ENCODE peak calls at places on chromosomes 7 and 10, in four cellular contexts. One of them, this sample, is unnamed.

GRCh38 chr10:125146791-125147604 is 13.4 kb downstream of the CTBP2 start:
- DNase-seq in K562: no peak
- DNase-seq in SK-N-SH: no peak
- DNase-seq in HepG2: no peak
- DNase-seq in this sample: no peak

GRCh38 chr7:133436014-133436428 is 183.1 kb downstream of the EXOC4 start:
- DNase-seq in K562: no peak
- DNase-seq in SK-N-SH: no peak
- DNase-seq in HepG2: no peak
- DNase-seq in this sample: no peak

GRCh38 chr10:80324086-80324485 is 32.5 kb downstream of the DYDC1 start:
- DNase-seq in K562: no peak
- DNase-seq in SK-N-SH: no peak
- DNase-seq in HepG2: no peak
- DNase-seq in this sample: no peak

GRCh38 chr10:55024718-55025117 is 223.7 kb upstream of the PCDH15 start:
- DNase-seq in K562: no peak
- DNase-seq in SK-N-SH: peak
- DNase-seq in HepG2: no peak
- DNase-seq in this sample: no peak

GRCh38 chr7:53491041-53491440 is 455.6 kb downstream of the POM121L12 start:
- DNase-seq in K562: no peak
- DNase-seq in SK-N-SH: no peak
- DNase-seq in HepG2: no peak
- DNase-seq in this sample: no peak

GRCh38 chr7:101588131-101588935 is 40.8 kb downstream of the MYL10 start:
- DNase-seq in K562: no peak
- DNase-seq in SK-N-SH: no peak
- DNase-seq in HepG2: no peak
- DNase-seq in this sample: no peak

GRCh38 chr10:104368406-104368805 is 14.8 kb downstream of the CFAP58 start:
- DNase-seq in K562: no peak
- DNase-seq in SK-N-SH: no peak
- DNase-seq in HepG2: no peak
- DNase-seq in this sample: no peak

GRCh38 chr7:135480966-135481599 is 28.8 kb downstream of the CNOT4 start:
- DNase-seq in K562: no peak
- DNase-seq in SK-N-SH: no peak
- DNase-seq in HepG2: no peak
- DNase-seq in this sample: no peak

GRCh38 chr7:29091121-29091601 is 55.2 kb downstream of the CPVL start:
- DNase-seq in K562: no peak
- DNase-seq in SK-N-SH: peak
- DNase-seq in HepG2: no peak
- DNase-seq in this sample: no peak

GRCh38 chr10:8069627-8070026 is 15.1 kb downstream of the GATA3 start:
- DNase-seq in K562: no peak
- DNase-seq in SK-N-SH: no peak
- DNase-seq in HepG2: no peak
- DNase-seq in this sample: no peak

GRCh38 chr10:103759100-103759781 is 96.1 kb downstream of the SH3PXD2A start:
- DNase-seq in K562: no peak
- DNase-seq in SK-N-SH: peak
- DNase-seq in HepG2: peak
- DNase-seq in this sample: no peak

GRCh38 chr7:34066968-34067367 is 161.6 kb downstream of the BMPER start:
- DNase-seq in K562: no peak
- DNase-seq in SK-N-SH: no peak
- DNase-seq in HepG2: no peak
- DNase-seq in this sample: no peak

GRCh38 chr10:58618158-58618676 is 105.5 kb downstream of the BICC1 start:
- DNase-seq in K562: no peak
- DNase-seq in SK-N-SH: no peak
- DNase-seq in HepG2: no peak
- DNase-seq in this sample: no peak

GRCh38 chr7:67423058-67423457 is 426.4 kb downstream of the TYW1 start:
- DNase-seq in K562: no peak
- DNase-seq in SK-N-SH: peak
- DNase-seq in HepG2: no peak
- DNase-seq in this sample: no peak

GRCh38 chr7:108598858-108599257 is 29.2 kb downstream of the DNAJB9 start:
- DNase-seq in K562: no peak
- DNase-seq in SK-N-SH: no peak
- DNase-seq in HepG2: no peak
- DNase-seq in this sample: no peak

GRCh38 chr7:42964849-42965805 is 33.0 kb downstream of the MRPL32 start:
- DNase-seq in K562: no peak
- DNase-seq in SK-N-SH: no peak
- DNase-seq in HepG2: no peak
- DNase-seq in this sample: no peak

GRCh38 chr10:84291389-84291788 is 37.0 kb upstream of the CCSER2 start:
- DNase-seq in K562: no peak
- DNase-seq in SK-N-SH: no peak
- DNase-seq in HepG2: peak
- DNase-seq in this sample: no peak
- TF ChIP-seq REST in K562: peak
- TF ChIP-seq REST in SK-N-SH: peak
- TF ChIP-seq REST in HepG2: peak
- TF ChIP-seq REST in this sample: peak

GRCh38 chr7:123120286-123120685 is 79.5 kb downstream of the SLC13A1 start:
- DNase-seq in K562: no peak
- DNase-seq in SK-N-SH: no peak
- DNase-seq in HepG2: no peak
- DNase-seq in this sample: no peak
- TF ChIP-seq ELF1 in K562: no peak
- TF ChIP-seq ELF1 in SK-N-SH: no peak
- TF ChIP-seq ELF1 in HepG2: no peak
- TF ChIP-seq ELF1 in this sample: no peak

GRCh38 chr10:9833871-9834454 is 1183.7 kb upstream of the CELF2 start:
- DNase-seq in K562: no peak
- DNase-seq in SK-N-SH: no peak
- DNase-seq in HepG2: no peak
- DNase-seq in this sample: no peak

GRCh38 chr10:9825491-9826018 is 1192.1 kb upstream of the CELF2 start:
- DNase-seq in K562: peak
- DNase-seq in SK-N-SH: no peak
- DNase-seq in HepG2: no peak
- DNase-seq in this sample: no peak

GRCh38 chr10:9823268-9823930 is 1194.3 kb upstream of the CELF2 start:
- DNase-seq in K562: no peak
- DNase-seq in SK-N-SH: no peak
- DNase-seq in HepG2: no peak
- DNase-seq in this sample: no peak

GRCh38 chr10:9824546-9825164 is 1193.0 kb upstream of the CELF2 start:
- DNase-seq in K562: no peak
- DNase-seq in SK-N-SH: no peak
- DNase-seq in HepG2: no peak
- DNase-seq in this sample: no peak

DNA sequence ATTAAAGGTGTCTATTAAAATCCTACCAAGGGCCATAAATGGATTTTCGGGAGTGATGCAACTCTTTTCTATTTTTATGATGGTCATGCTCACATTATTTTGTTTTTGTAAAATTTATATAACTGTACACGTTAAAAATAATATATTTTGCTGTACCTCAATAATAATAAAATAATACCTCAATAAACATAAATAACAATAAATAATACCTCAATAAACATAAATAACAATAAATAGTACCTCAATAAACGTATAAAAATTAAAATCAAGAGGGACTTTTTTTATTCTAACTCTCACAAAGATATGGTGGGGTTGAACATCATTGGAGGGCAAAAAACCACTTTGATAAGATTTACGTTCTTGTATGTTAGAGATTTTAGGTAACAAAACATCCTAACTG is 1189.6 kb upstream of the CELF2 start:
- DNase-seq in K562: no peak
- DNase-seq in SK-N-SH: no peak
- DNase-seq in HepG2: no peak
- DNase-seq in this sample: no peak
- TF ChIP-seq REST in K562: no peak
- TF ChIP-seq REST in SK-N-SH: no peak
- TF ChIP-seq REST in HepG2: no peak
- TF ChIP-seq REST in this sample: no peak

GRCh38 chr7:156776527-156776926 is 116.5 kb downstream of the LMBR1 start:
- DNase-seq in K562: no peak
- DNase-seq in SK-N-SH: no peak
- DNase-seq in HepG2: no peak
- DNase-seq in this sample: no peak

GRCh38 chr7:156780724-156781455 is 112.1 kb downstream of the LMBR1 start:
- DNase-seq in K562: no peak
- DNase-seq in SK-N-SH: no peak
- DNase-seq in HepG2: no peak
- DNase-seq in this sample: no peak

GRCh38 chr7:156777364-156778069 is 115.5 kb downstream of the LMBR1 start:
- DNase-seq in K562: no peak
- DNase-seq in SK-N-SH: peak
- DNase-seq in HepG2: no peak
- DNase-seq in this sample: no peak

GRCh38 chr7:156778201-156778600 is 114.8 kb downstream of the LMBR1 start:
- DNase-seq in K562: no peak
- DNase-seq in SK-N-SH: peak
- DNase-seq in HepG2: no peak
- DNase-seq in this sample: no peak

GRCh38 chr7:156778668-156779067 is 114.3 kb downstream of the LMBR1 start:
- DNase-seq in K562: no peak
- DNase-seq in SK-N-SH: peak
- DNase-seq in HepG2: no peak
- DNase-seq in this sample: no peak
- TF ChIP-seq ELF1 in K562: no peak
- TF ChIP-seq ELF1 in SK-N-SH: no peak
- TF ChIP-seq ELF1 in HepG2: no peak
- TF ChIP-seq ELF1 in this sample: no peak

GRCh38 chr7:74234549-74234948 is 19.6 kb downstream of the RFC2 start:
- DNase-seq in K562: no peak
- DNase-seq in SK-N-SH: no peak
- DNase-seq in HepG2: no peak
- DNase-seq in this sample: no peak

GRCh38 chr7:74242122-74242443 is 12.1 kb downstream of the RFC2 start:
- DNase-seq in K562: no peak
- DNase-seq in SK-N-SH: no peak
- DNase-seq in HepG2: no peak
- DNase-seq in this sample: no peak

GRCh38 chr7:74236284-74236683 is 17.9 kb downstream of the RFC2 start:
- DNase-seq in K562: peak
- DNase-seq in SK-N-SH: no peak
- DNase-seq in HepG2: no peak
- DNase-seq in this sample: no peak

GRCh38 chr7:74235525-74236269 is 18.5 kb downstream of the RFC2 start:
- DNase-seq in K562: no peak
- DNase-seq in SK-N-SH: no peak
- DNase-seq in HepG2: no peak
- DNase-seq in this sample: no peak

DNA sequence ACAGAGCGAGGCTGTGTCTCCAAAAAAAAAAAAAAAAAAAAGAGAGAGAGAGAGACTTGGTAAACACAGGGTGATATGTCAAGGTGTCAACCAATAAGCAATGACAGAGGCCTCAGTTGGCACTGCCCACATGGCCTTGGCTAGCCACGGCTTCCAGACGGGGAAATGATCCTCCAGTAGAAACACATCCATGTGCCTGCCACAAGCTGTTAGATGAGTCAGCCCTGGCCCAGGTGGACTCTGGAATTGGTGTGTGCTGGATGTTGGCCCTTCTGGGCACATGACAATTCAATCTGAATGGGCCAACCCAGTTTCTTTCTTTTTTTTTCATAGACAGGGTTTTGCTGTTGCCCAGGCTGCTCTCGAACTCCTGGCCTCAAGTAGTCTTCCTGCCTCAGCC is 13.7 kb downstream of the RFC2 start:
- DNase-seq in K562: no peak
- DNase-seq in SK-N-SH: no peak
- DNase-seq in HepG2: no peak
- DNase-seq in this sample: no peak
- TF ChIP-seq REST in K562: no peak
- TF ChIP-seq REST in SK-N-SH: no peak
- TF ChIP-seq REST in HepG2: no peak
- TF ChIP-seq REST in this sample: no peak

GRCh38 chr7:3862774-3863173 is 561.7 kb downstream of the SDK1 start:
- DNase-seq in K562: no peak
- DNase-seq in SK-N-SH: no peak
- DNase-seq in HepG2: no peak
- DNase-seq in this sample: no peak
- TF ChIP-seq ELF1 in K562: no peak
- TF ChIP-seq ELF1 in SK-N-SH: no peak
- TF ChIP-seq ELF1 in HepG2: no peak
- TF ChIP-seq ELF1 in this sample: no peak

GRCh38 chr10:27192284-27192683 is 37.1 kb downstream of the MASTL start:
- DNase-seq in K562: no peak
- DNase-seq in SK-N-SH: peak
- DNase-seq in HepG2: no peak
- DNase-seq in this sample: peak

GRCh38 chr10:27188259-27188658 is 33.1 kb downstream of the MASTL start:
- DNase-seq in K562: no peak
- DNase-seq in SK-N-SH: no peak
- DNase-seq in HepG2: no peak
- DNase-seq in this sample: no peak

GRCh38 chr10:27190508-27190907 is 35.4 kb downstream of the MASTL start:
- DNase-seq in K562: no peak
- DNase-seq in SK-N-SH: no peak
- DNase-seq in HepG2: no peak
- DNase-seq in this sample: no peak

DNA sequence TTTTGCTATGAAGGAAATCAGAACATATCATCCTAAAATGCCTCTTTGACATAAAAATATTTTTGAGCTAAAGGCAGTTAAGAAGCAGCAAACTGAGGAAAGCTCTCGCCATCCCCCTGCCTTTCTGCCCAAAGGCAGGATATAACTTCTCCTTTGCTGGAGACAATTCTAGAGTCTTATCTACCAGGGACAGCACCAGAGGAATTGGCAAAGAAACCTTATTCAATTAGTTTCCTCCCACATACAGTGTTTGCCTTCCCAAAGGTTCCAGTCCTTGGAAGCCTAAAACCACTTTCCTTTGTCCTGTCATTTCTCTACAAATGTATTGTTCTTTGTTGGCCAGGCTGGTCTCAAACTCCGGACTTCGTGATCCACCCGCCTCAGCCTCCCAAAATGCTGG is 33.7 kb downstream of the MASTL start:
- DNase-seq in K562: no peak
- DNase-seq in SK-N-SH: no peak
- DNase-seq in HepG2: no peak
- DNase-seq in this sample: no peak
- TF ChIP-seq REST in K562: no peak
- TF ChIP-seq REST in SK-N-SH: peak
- TF ChIP-seq REST in HepG2: no peak
- TF ChIP-seq REST in this sample: no peak

This sample was measured in HCT116.